ENCODE peak calls at places on chromosomes 6 and 20, in five cellular contexts. F, A, U, H and C are unnamed samples.

GRCh38 chr20:34704177-34705007 is at the start of gene TP53INP2:
- DNase-seq in F (peak), A (peak), U (peak), H (peak), C (peak)

GRCh38 chr6:51526049-51526448 is 561.4 kb downstream of the PKHD1 start:
- DNase-seq in F (no peak), A (no peak), U (no peak), H (no peak), C (no peak)

GRCh38 chr6:14316911-14317535 is 199.5 kb downstream of the CD83 start:
- DNase-seq in F (no peak), A (no peak), U (peak), H (no peak), C (peak)

GRCh38 chr6:1849686-1850580 is 240.2 kb downstream of the FOXC1 start:
- DNase-seq in F (no peak), A (no peak), U (no peak), H (no peak), C (no peak)

GRCh38 chr6:26284537-26285142 is 80.4 kb upstream of the BTN3A2 start:
- DNase-seq in F (peak), A (peak), U (peak), H (peak), C (no peak)

GRCh38 chr6:11815231-11815630 is 36.6 kb upstream of the ADTRP start:
- DNase-seq in F (no peak), A (no peak), U (no peak), H (no peak), C (no peak)

GRCh38 chr20:45378191-45378590 is at the start of gene TP53TG5:
- DNase-seq in F (no peak), A (no peak), U (no peak), H (no peak), C (no peak)

GRCh38 chr20:2755451-2756055 is 44.9 kb downstream of the CPXM1 start:
- DNase-seq in F (no peak), A (no peak), U (no peak), H (no peak), C (no peak)

GRCh38 chr6:108798672-108799355 is 49.4 kb upstream of the ARMC2 start:
- DNase-seq in F (peak), A (no peak), U (peak), H (no peak), C (no peak)

GRCh38 chr20:7113577-7114466 is 346.3 kb downstream of the BMP2 start:
- DNase-seq in F (peak), A (peak), U (peak), H (peak), C (peak)